ENCODE peak calls at places on chromosomes 6 and 20, in six cellular contexts. X, N, D, F, O and L are unnamed samples.
A peak's percentile ranks its signal among the peaks of the same experiment; 100 is the strongest.

GRCh38 chr6:150683320-150683719 is 83.6 kb downstream of the PLEKHG1 start:
- DNase-seq in X (no peak), N (peak; percentile 29), D (no peak), F (no peak), O (no peak), L (peak; percentile 45)

GRCh38 chr6:74734901-74735300 is 471.0 kb downstream of the COL12A1 start:
- DNase-seq in X (no peak), N (no peak), D (no peak), F (no peak), O (no peak), L (no peak)

GRCh38 chr6:2097464-2097863 is 147.9 kb downstream of the GMDS start:
- DNase-seq in X (no peak), N (no peak), D (no peak), F (no peak), O (no peak), L (no peak)

GRCh38 chr6:83884523-83884922 is 25.0 kb downstream of the CYB5R4 start:
- DNase-seq in X (peak; percentile 37), N (no peak), D (peak; percentile 63), F (peak; percentile 24), O (peak; percentile 26), L (no peak)

GRCh38 chr20:43776691-43777090 is 49.9 kb upstream of the GTSF1L start:
- DNase-seq in X (no peak), N (no peak), D (no peak), F (no peak), O (no peak), L (no peak)

GRCh38 chr6:81812416-81812815 is 59.9 kb upstream of the TENT5A start:
- DNase-seq in X (no peak), N (no peak), D (no peak), F (no peak), O (no peak), L (no peak)

GRCh38 chr20:42889517-42889916 is 300.2 kb downstream of the PTPRT start:
- DNase-seq in X (no peak), N (no peak), D (no peak), F (no peak), O (no peak), L (no peak)

GRCh38 chr6:95518630-95519227 is 58.6 kb upstream of the MANEA start:
- DNase-seq in X (no peak), N (no peak), D (no peak), F (no peak), O (no peak), L (no peak)

GRCh38 chr20:57388953-57389694 is 2.1 kb upstream of the RBM38 start:
- DNase-seq in X (no peak), N (peak; percentile 82), D (peak; percentile 65), F (peak; percentile 98), O (peak; percentile 41), L (peak; percentile 86)

GRCh38 chr6:25248100-25248499 is 31.1 kb upstream of the CARMIL1 start:
- DNase-seq in X (no peak), N (no peak), D (peak; percentile 47), F (no peak), O (peak; percentile 83), L (no peak)

GRCh38 chr20:5214826-5215225 is 88.0 kb downstream of the CDS2 start:
- DNase-seq in X (no peak), N (no peak), D (no peak), F (no peak), O (no peak), L (no peak)

GRCh38 chr20:7094438-7094997 is 327.0 kb downstream of the BMP2 start:
- DNase-seq in X (no peak), N (no peak), D (peak; percentile 38), F (peak; percentile 75), O (peak; percentile 3), L (peak; percentile 11)

GRCh38 chr20:64049887-64050260 is 435 bp upstream of the SOX18 start:
- DNase-seq in X (no peak), N (no peak), D (no peak), F (no peak), O (no peak), L (peak; percentile 64)

GRCh38 chr6:2503816-2504494 is 246.8 kb downstream of the MYLK4 start:
- DNase-seq in X (no peak), N (no peak), D (peak; percentile 51), F (peak; percentile 51), O (peak; percentile 53), L (no peak)

GRCh38 chr6:34004706-34005105 is 141.2 kb downstream of the GRM4 start:
- DNase-seq in X (no peak), N (no peak), D (no peak), F (no peak), O (no peak), L (no peak)

GRCh38 chr20:59994697-59995122 is 36.5 kb downstream of the CDH26 start:
- DNase-seq in X (no peak), N (no peak), D (peak; percentile 18), F (peak; percentile 57), O (no peak), L (peak; percentile 17)

GRCh38 chr20:36314734-36315544 is 8.8 kb downstream of the DLGAP4 start:
- DNase-seq in X (no peak), N (no peak), D (no peak), F (no peak), O (no peak), L (no peak)

DNA sequence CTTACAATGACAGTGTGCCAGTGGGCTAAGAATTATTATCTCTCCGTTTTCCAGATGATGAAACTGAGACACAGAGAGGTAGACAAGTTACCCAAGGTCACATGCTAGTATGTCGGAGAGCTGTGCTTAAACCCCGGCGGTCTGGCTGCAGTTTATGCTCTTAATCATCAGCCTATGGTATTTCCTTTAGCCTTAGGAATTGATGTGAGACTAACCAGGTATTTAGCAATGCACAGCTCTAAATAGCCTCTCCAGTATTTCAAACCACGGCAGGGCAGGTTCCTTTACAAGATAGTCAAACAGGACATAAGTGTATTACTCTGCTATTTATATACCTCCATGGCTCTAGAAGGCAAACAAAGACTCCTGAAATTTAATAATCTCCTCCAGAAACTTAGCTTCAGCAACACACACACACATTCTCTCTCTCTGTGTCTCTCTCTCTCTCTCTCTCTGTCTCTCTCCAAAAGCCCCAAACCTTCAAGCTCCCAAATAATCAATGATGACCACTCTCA is 142.0 kb upstream of the ZNF217 start:
- DNase-seq in X (no peak), N (no peak), D (peak; percentile 70), F (peak; percentile 53), O (peak; percentile 98), L (no peak)
- H3K4me1 ChIP-seq in X (peaks cover 47% of the 10 kb centered on the region), N (peaks cover 12% of the 10 kb centered on the region), D (peaks cover 22% of the 10 kb centered on the region), F (peaks cover 66% of the 10 kb centered on the region), O (peaks cover 58% of the 10 kb centered on the region), L (peaks cover 31% of the 10 kb centered on the region)

GRCh38 chr6:88985901-88986300 is 22.5 kb upstream of the RNGTT start:
- DNase-seq in X (no peak), N (no peak), D (no peak), F (no peak), O (no peak), L (no peak)

GRCh38 chr6:88982720-88983119 is 19.3 kb upstream of the RNGTT start:
- DNase-seq in X (peak; percentile 19), N (peak; percentile 37), D (peak; percentile 89), F (peak; percentile 43), O (peak; percentile 79), L (no peak)

GRCh38 chr6:88987922-88988321 is 24.5 kb upstream of the RNGTT start:
- DNase-seq in X (no peak), N (no peak), D (no peak), F (no peak), O (no peak), L (no peak)

GRCh38 chr6:88984152-88984551 is 20.7 kb upstream of the RNGTT start:
- DNase-seq in X (no peak), N (no peak), D (no peak), F (no peak), O (no peak), L (no peak)

GRCh38 chr6:88983532-88983931 is 20.1 kb upstream of the RNGTT start:
- DNase-seq in X (no peak), N (peak; percentile 19), D (peak; percentile 60), F (peak; percentile 47), O (peak; percentile 8), L (no peak)
- TF ChIP-seq CTCF in X (peak; percentile 38), N (peak; percentile 58), D (peak; percentile 80), F (peak; percentile 56), O (peak; percentile 57), L (peak; percentile 31)

DNA sequence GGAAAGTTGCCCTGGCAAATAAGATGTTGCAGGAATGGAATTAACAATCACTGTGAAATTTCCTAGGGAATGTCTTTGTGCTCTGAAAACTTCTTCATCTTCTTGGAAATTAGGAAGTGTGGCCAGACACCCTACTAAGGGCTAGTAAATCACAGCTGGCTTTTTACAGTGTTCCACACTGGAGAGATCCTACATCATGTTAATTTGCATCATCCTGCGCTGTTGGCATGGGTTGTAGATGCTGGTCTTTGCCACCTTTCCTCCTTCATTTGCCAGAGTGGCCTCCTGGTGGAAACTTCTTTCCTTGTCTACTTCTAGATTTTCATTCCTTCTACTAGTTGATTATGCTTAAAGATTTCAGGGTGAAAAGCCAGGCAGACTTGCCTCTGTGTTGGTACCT is 2.7 kb downstream of the TNFAIP3 start:
- DNase-seq in X (no peak), N (no peak), D (no peak), F (no peak), O (no peak), L (no peak)
- H3K4me1 ChIP-seq in X (peaks cover 5% of the 10 kb centered on the region), N (peaks cover 56% of the 10 kb centered on the region), D (peaks cover 13% of the 10 kb centered on the region), F (peaks cover 58% of the 10 kb centered on the region), O (peaks cover 39% of the 10 kb centered on the region), L (peaks cover 28% of the 10 kb centered on the region)

GRCh38 chr6:135075018-135075417 is 20.4 kb upstream of the HBS1L start:
- DNase-seq in X (no peak), N (no peak), D (no peak), F (no peak), O (no peak), L (no peak)
- TF ChIP-seq CTCF in X (no peak), N (no peak), D (no peak), F (no peak), O (no peak), L (no peak)

GRCh38 chr6:110328231-110328630 is 29.9 kb downstream of the METTL24 start:
- DNase-seq in X (no peak), N (no peak), D (peak; percentile 15), F (no peak), O (peak; percentile 83), L (no peak)
- H3K4me1 ChIP-seq in X (no peaks in the 10 kb centered on the region), N (no peaks in the 10 kb centered on the region), D (peaks cover 12% of the 10 kb centered on the region), F (peaks cover 26% of the 10 kb centered on the region), O (peaks cover 7% of the 10 kb centered on the region), L (peaks cover 34% of the 10 kb centered on the region)

DNA sequence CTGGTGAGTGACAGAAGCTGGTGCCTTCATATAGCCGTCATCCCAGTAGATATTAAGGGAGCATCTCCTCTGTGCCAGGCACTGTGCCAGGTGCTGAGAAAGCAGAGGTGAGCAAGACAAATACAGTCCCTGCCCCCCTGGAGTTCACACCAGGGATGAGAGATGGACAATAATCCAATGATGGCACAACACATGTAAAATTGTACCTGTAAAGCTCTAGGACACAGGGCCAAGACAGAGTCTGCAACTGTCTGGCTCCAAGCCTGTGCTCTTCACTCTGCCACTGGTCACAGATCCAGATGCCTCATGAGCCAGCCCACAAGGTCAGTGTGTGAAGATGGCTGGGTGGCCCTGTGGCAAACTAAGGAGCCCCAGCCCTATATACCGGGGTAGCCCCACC is 133.8 kb downstream of the EYA2 start:
- DNase-seq in X (no peak), N (no peak), D (no peak), F (no peak), O (no peak), L (no peak)
- TF ChIP-seq CTCF in X (no peak), N (no peak), D (no peak), F (no peak), O (no peak), L (no peak)

DNA sequence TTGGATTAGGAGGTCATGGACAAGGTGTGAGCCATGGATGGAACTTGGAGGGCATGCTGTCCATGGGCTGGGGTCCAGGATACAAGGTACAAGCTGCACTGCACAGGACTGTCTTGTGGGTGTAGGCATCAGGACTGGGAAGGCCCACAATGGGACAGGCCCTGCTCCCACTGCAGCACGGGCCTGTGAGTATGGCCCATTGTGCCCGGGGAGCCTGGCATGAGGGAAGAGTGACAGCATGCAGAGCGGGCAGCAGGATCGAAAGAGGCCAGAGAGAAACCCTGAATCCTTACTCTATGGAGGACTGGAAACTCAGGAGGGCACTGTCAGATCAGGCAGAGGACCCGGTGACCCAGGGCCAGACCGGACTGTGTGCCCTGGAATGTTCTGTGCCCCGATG is 211.3 kb downstream of the PREX1 start:
- DNase-seq in X (no peak), N (no peak), D (no peak), F (no peak), O (no peak), L (no peak)
- H3K4me1 ChIP-seq in X (peaks cover 3% of the 10 kb centered on the region), N (peaks cover 5% of the 10 kb centered on the region), D (no peaks in the 10 kb centered on the region), F (peaks cover 13% of the 10 kb centered on the region), O (peaks cover 5% of the 10 kb centered on the region), L (peaks cover 17% of the 10 kb centered on the region)